ENCODE peak calls at places on chromosome 13, in five cellular contexts. Q is K562, F is H1, V is GM12878, B is SK-N-SH. I is an unnamed sample.

GRCh38 chr13:40087021-40088002 is 431.9 kb downstream of the COG6 start:
- DNase-seq in V (no peak), B (no peak), Q (no peak), F (no peak), I (no peak)

GRCh38 chr13:107586216-107586615 is 629.1 kb downstream of the LIG4 start:
- DNase-seq in V (no peak), Q (no peak), B (no peak), F (no peak), I (no peak)

GRCh38 chr13:54928071-54928470 is 1899.5 kb downstream of the OLFM4 start:
- DNase-seq in Q (no peak), V (no peak), F (no peak), B (no peak), I (no peak)

GRCh38 chr13:21852043-21852442 is 181.2 kb downstream of the FGF9 start:
- DNase-seq in Q (no peak), V (no peak), F (no peak), B (no peak), I (no peak)

GRCh38 chr13:48891586-48891985 is 84.1 kb upstream of the FNDC3A start:
- DNase-seq in B (no peak), V (no peak), Q (no peak), F (no peak), I (no peak)

GRCh38 chr13:47628666-47629065 is 372.4 kb downstream of the SUCLA2 start:
- DNase-seq in Q (no peak), V (no peak), F (no peak), B (no peak), I (no peak)

GRCh38 chr13:26401069-26401468 is 147.1 kb downstream of the CDK8 start:
- DNase-seq in B (no peak), Q (no peak), V (no peak), F (no peak), I (no peak)

GRCh38 chr13:60679928-60680693 is 283.1 kb downstream of the TDRD3 start:
- DNase-seq in Q (no peak), F (no peak), V (no peak), B (no peak), I (no peak)

GRCh38 chr13:43939149-43939548 is 59.4 kb downstream of the LACC1 start:
- DNase-seq in B (no peak), F (no peak), Q (no peak), V (no peak), I (no peak)

GRCh38 chr13:28177877-28178276 is 39.5 kb downstream of the PAN3 start:
- DNase-seq in Q (no peak), F (no peak), V (no peak), B (no peak), I (no peak)
- TF ChIP-seq TAF1 in Q (no peak), F (no peak), V (no peak), B (no peak), I (no peak)

DNA sequence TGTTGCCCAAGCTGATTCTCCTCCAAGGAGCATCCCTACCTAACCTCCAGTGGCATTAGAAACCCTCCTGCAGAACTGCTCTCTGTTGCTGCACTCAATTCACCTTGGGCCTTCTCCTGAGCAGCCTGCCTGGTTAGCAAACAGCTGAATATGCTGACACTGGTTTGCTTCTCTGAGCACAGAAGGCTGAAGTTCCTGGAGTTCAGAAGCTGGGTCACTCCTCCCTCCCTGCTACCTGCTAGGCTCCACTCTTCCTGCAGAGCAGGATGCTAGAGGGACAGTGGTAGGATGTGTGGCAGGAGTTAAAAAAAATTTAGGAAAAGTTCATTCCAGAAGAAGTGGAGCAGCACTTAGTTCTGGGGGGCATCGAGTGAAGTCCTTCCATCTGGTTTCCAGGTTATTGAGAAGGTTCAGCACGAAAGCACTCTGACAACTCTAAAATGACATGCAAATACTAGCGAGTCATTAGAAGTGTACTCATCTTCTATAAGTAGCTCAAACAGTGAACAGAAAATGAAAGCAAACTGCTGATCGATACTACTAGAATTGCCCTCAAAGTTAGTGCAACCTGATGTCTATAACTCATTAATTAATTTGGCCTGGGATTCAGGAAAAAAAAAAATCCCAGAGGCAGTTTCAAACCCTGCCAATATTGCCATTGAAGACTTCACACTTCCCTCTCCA is 293.7 kb downstream of the POU4F1 start:
- DNase-seq in V (no peak), Q (no peak), F (no peak), B (no peak), I (no peak)
- TF ChIP-seq TAF1 in V (no peak), Q (no peak), F (no peak), B (no peak), I (no peak)

DNA sequence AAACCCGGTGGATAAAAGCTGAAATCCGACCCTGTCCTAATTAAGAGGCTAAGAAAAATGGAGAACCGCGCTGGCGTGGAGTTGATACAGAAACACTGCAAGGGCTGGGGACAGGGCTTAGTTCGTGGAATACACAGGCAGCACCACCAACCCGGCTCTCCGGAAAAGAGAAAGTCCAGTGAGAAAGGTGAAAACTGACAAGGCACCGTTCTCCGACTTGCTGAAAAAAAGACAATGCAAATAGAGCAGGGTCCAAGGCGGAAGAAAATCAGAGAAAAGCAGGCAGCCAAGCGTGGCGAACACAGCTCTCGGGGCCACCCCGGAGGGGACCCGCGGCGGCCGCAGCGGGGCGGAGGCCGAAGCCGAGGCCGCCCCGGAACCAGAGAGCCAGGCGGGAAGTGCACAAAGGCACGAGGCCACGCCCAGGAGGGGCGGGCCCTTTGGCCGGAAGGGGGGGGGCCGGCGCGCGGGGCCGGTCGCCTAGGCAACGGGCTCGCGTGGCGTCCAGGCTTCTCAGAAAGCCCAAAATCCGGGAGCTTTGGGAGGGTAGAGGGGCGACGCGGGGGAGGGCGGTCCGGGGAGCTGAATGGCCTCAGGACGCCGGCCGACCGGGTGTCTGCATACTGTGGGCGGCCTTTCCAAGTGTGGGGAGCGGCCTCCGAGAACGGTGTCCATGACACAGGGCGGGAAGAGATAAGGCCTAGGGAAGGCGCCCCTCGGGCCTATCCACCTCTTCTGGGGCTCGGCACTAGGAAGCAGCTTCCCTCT is 1.2 kb upstream of the ING1 start:
- DNase-seq in V (peak; percentile 82), B (peak; percentile 93), F (no peak), Q (peak; percentile 76), I (peak; percentile 73)
- TF ChIP-seq TAF1 in V (peak; percentile 83), B (peak; percentile 61), F (peak; percentile 51), Q (peak; percentile 86), I (peak; percentile 69)

GRCh38 chr13:23748109-23748508 is 141.1 kb downstream of the MIPEP start:
- DNase-seq in V (no peak), Q (no peak), F (no peak), B (no peak), I (no peak)
- TF ChIP-seq TAF1 in V (no peak), Q (no peak), F (no peak), B (no peak), I (no peak)

GRCh38 chr13:91280806-91281205 is 66.7 kb upstream of the MIR17HG start:
- DNase-seq in V (no peak), Q (no peak), B (no peak), F (no peak), I (no peak)
- TF ChIP-seq TAF1 in V (no peak), Q (no peak), B (no peak), F (no peak), I (no peak)

I was measured in GM12891.